ENCODE peak calls at places on chromosomes 6 and 20, in four cellular contexts. B is K562, U is H1, X is HepG2. Q is an unnamed sample.

GRCh38 chr20:47296950-47297349 is 59.5 kb downstream of the ZMYND8 start:
- DNase-seq in B (no peak), U (no peak), X (no peak), Q (no peak)

GRCh38 chr20:32651537-32651936 is 22.2 kb downstream of the C20orf203 start:
- DNase-seq in B (no peak), U (no peak), X (no peak), Q (no peak)

GRCh38 chr6:3987072-3987471 is 91.9 kb downstream of the FAM217A start:
- DNase-seq in B (no peak), U (no peak), X (no peak), Q (no peak)

GRCh38 chr20:13858496-13859270 is 73.9 kb downstream of the NDUFAF5 start:
- DNase-seq in B (no peak), U (no peak), X (no peak), Q (no peak)

GRCh38 chr6:155187994-155188706 is 75.7 kb upstream of the CLDN20 start:
- DNase-seq in B (no peak), U (no peak), X (no peak), Q (no peak)

GRCh38 chr20:37295001-37295400 is 5.5 kb downstream of the MANBAL start:
- DNase-seq in B (no peak), U (no peak), X (no peak), Q (no peak)

GRCh38 chr6:73521351-73522254 is 771 bp upstream of the EEF1A1 start:
- DNase-seq in B (peak), U (no peak), X (peak), Q (no peak)

GRCh38 chr6:137692806-137693205 is 174.3 kb upstream of the TNFAIP3 start:
- DNase-seq in B (no peak), U (no peak), X (no peak), Q (no peak)

GRCh38 chr20:10984294-10984693 is 310.5 kb upstream of the JAG1 start:
- DNase-seq in B (no peak), U (no peak), X (no peak), Q (no peak)

GRCh38 chr20:23049933-23050838 is 714 bp upstream of the THBD start:
- DNase-seq in B (no peak), U (no peak), X (no peak), Q (no peak)

GRCh38 chr20:38581013-38581412 is at the start of gene ADIG:
- DNase-seq in B (no peak), U (no peak), X (peak), Q (no peak)

GRCh38 chr6:166236586-166236985 is 68.9 kb upstream of the TBXT start:
- DNase-seq in B (no peak), U (no peak), X (no peak), Q (no peak)

GRCh38 chr20:33840759-33841438 is 29.8 kb downstream of the CHMP4B start:
- DNase-seq in B (no peak), U (no peak), X (no peak), Q (no peak)

GRCh38 chr20:52104546-52105044 is 87.0 kb downstream of the ZFP64 start:
- DNase-seq in B (no peak), U (peak), X (no peak), Q (no peak)

GRCh38 chr20:1809611-1810510 is 85.3 kb upstream of the SIRPA start:
- DNase-seq in B (no peak), U (no peak), X (no peak), Q (no peak)

GRCh38 chr6:1738682-1739081 is 129.0 kb downstream of the FOXC1 start:
- DNase-seq in B (no peak), U (no peak), X (no peak), Q (no peak)

GRCh38 chr6:91299544-91300491 is 712.9 kb upstream of the MAP3K7 start:
- DNase-seq in B (no peak), U (peak), X (no peak), Q (no peak)

GRCh38 chr20:51503376-51503775 is 39.1 kb downstream of the NFATC2 start:
- DNase-seq in B (no peak), U (no peak), X (no peak), Q (no peak)

GRCh38 chr6:159788276-159788675 is 1.1 kb downstream of the TCP1 start:
- DNase-seq in B (no peak), U (no peak), X (no peak), Q (no peak)

GRCh38 chr20:6746901-6747609 is 20.4 kb upstream of the BMP2 start:
- DNase-seq in B (no peak), U (no peak), X (peak), Q (peak)

GRCh38 chr20:17536944-17537444 is 5.8 kb upstream of the BFSP1 start:
- DNase-seq in B (peak), U (peak), X (peak), Q (no peak)

DNA sequence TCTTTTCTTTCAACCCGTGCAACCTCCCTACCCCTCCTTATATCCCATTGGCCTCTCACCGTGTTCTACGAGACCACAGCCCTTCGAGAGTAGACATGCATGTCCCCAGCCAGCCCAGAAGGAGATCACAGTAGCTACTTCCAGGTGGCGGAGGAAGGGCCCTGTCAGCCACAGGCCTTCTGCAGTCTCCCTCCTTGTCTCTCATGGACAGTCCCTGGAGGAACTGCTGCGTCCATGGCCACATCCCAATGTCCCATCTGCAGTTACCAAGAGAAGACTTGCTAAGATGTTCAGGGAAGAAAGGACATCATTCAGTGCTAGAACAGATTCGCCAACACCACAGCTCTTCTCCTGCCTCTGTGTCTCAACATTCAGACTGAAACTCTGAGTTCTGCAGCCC is 61.6 kb upstream of the QKI start:
- DNase-seq in B (no peak), U (no peak), X (no peak), Q (no peak)
- H2AFZ ChIP-seq in B (no peak), U (no peak), X (no peak), Q (no peak)

GRCh38 chr6:135251416-135251815 is 70.3 kb downstream of the MYB start:
- DNase-seq in B (no peak), U (no peak), X (peak), Q (no peak)
- TF ChIP-seq BRCA1 in B (no peak), U (no peak), X (no peak), Q (no peak)

DNA sequence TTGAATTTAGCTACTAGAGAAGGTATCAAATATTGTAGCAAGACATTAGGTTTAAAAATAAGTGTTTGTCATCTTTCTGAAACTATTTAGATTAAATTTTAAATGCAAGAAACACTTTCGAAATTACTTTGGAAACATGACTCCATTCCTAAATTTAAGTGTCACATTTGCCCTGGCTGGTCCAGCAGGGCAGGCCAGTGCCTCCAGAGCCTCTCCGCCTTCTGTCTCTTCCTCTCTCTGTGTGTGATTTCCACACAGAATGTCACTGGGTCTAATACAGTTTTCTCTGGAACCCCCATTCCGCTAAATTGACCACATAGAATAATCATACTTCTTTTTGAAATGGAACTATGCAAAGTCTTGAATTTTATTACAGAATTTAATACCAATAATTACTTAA is 111.5 kb downstream of the SOBP start:
- DNase-seq in B (no peak), U (no peak), X (no peak), Q (no peak)
- H2AFZ ChIP-seq in B (no peak), U (no peak), X (no peak), Q (no peak)

GRCh38 chr6:25217275-25217674 is 61.9 kb upstream of the CARMIL1 start:
- DNase-seq in B (no peak), U (no peak), X (no peak), Q (no peak)
- TF ChIP-seq BRCA1 in B (no peak), U (no peak), X (no peak), Q (no peak)

DNA sequence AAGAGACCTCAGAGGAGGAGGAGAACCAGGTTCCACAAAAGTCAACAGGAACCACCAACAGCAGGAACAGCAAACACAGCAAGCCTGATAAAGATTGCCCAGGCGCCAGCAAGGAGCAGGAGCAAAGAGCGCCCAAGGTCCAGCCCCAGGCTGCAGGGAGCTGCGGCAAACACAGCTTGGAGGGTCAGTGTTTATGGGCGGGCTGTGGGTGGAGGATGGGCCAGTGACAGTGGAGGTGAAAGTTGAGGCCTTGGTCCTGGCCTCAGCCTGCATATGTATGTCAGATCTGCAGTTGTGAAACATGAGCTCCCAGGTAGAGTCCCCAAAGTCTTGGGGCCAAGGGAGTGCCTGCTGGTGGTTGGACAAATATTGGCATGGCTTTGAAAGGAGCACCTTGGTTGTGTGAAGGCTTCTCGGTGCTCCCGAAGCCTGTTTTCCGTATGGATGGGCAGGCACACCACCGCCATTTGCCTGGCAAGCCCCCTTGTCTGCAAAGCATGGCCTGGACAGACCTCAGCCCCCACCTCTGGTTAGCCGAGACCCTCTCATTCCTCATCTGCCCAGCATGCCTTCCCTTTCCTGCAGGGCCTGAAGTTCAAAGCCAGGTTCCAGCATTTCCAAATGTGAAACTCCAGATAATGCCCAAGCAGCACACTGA is 2.0 kb upstream of the CAPN11 start:
- DNase-seq in B (no peak), U (no peak), X (peak), Q (no peak)
- H2AFZ ChIP-seq in B (no peak), U (no peak), X (no peak), Q (no peak)

DNA sequence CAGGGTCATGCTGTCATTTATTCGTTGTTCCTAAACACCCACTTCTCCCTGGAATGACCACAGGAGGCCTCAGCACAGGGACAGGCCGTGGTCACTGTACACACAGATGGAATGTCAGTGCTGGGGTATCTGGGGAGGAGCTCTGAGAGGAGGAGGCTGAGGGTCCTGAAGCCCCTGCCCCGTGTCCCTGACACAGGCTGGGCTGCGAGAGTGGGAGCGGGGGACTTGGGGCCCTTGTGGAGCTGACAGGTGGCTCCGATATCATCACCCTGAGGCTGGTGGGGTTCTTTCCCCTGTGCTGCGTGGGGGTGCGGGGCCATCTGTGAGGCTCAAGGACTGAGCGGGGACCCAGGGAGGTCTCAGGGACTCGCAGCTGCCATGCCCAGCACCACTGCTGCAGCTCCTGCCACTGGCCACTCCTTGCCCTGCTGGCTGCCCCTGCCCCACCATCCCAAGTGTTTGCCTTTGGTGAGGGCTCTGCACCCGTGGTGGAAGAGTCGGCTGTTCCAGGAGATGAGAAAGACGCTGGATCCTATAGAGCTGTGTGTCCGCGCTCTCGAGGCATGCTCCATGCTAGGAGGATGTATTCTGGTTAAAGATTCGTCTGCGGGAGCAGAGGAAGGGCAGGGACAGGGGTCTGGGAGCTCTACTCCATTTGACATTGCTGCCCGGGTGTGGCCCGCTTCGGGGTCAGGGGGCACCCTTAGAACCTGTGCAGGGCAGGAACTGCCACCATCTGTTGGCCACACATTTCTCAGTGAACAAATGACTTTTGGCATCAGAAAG is 18.9 kb downstream of the NPEPL1 start:
- DNase-seq in B (no peak), U (no peak), X (no peak), Q (no peak)
- TF ChIP-seq BRCA1 in B (no peak), U (no peak), X (no peak), Q (no peak)

GRCh38 chr6:99882151-99882702 is 111.8 kb downstream of the MCHR2 start:
- DNase-seq in B (no peak), U (no peak), X (no peak), Q (no peak)
- H2AFZ ChIP-seq in B (no peak), U (peak), X (no peak), Q (no peak)

GRCh38 chr6:16948376-16948775 is 153.5 kb upstream of the STMND1 start:
- DNase-seq in B (no peak), U (no peak), X (no peak), Q (no peak)

GRCh38 chr6:16950311-16950710 is 151.5 kb upstream of the STMND1 start:
- DNase-seq in B (no peak), U (no peak), X (no peak), Q (no peak)

GRCh38 chr6:16944601-16945000 is 157.2 kb upstream of the STMND1 start:
- DNase-seq in B (no peak), U (no peak), X (no peak), Q (no peak)

GRCh38 chr6:16949696-16950095 is 152.2 kb upstream of the STMND1 start:
- DNase-seq in B (no peak), U (no peak), X (no peak), Q (no peak)

GRCh38 chr6:16947461-16948159 is 154.2 kb upstream of the STMND1 start:
- DNase-seq in B (no peak), U (peak), X (peak), Q (no peak)
- TF ChIP-seq BRCA1 in B (no peak), U (no peak), X (no peak), Q (no peak)

Q was measured in GM12878.